ENCODE peak calls at places on chromosomes 16 and 17, in five cellular contexts. C is IMR-90, Y is stomach, F is GM12865, J is GM20000. A is an unnamed sample.

GRCh38 chr17:30299000-30299399 is 7.3 kb upstream of the BLMH start:
- DNase-seq in Y (no peak), F (no peak), J (no peak), C (peak; percentile 21), A (no peak)

GRCh38 chr16:2039286-2040030 is 8.2 kb downstream of the NTHL1 start:
- DNase-seq in F (no peak), C (peak; percentile 93), J (no peak), Y (peak; percentile 83), A (no peak)

GRCh38 chr17:1643293-1643998 is 2.1 kb downstream of the SCARF1 start:
- DNase-seq in Y (peak; percentile 92), C (no peak), J (peak; percentile 87), F (peak; percentile 71), A (peak; percentile 61)

GRCh38 chr16:10971560-10971961 is 27.2 kb downstream of the CLEC16A start:
- DNase-seq in C (peak; percentile 92), J (peak; percentile 27), Y (no peak), F (peak; percentile 80), A (peak; percentile 69)

GRCh38 chr16:85216522-85217375 is 104.5 kb upstream of the CIBAR2 start:
- DNase-seq in F (no peak), C (no peak), J (peak; percentile 61), Y (no peak), A (no peak)

GRCh38 chr16:54402270-54402669 is 115.7 kb upstream of the IRX3 start:
- DNase-seq in Y (no peak), C (no peak), F (no peak), J (no peak), A (no peak)

GRCh38 chr16:19228057-19228456 is 57.5 kb upstream of the CLEC19A start:
- DNase-seq in Y (no peak), J (no peak), F (no peak), C (no peak), A (no peak)

GRCh38 chr16:50445603-50446250 is 76.9 kb upstream of the BRD7 start:
- DNase-seq in C (no peak), J (no peak), Y (no peak), F (no peak), A (no peak)

GRCh38 chr17:32117399-32117798 is 24.9 kb upstream of the RHOT1 start:
- DNase-seq in J (no peak), C (no peak), Y (peak; percentile 24), F (no peak), A (no peak)

GRCh38 chr16:79071424-79071823 is 529.1 kb downstream of the MAF start:
- DNase-seq in F (no peak), Y (no peak), C (no peak), J (no peak), A (peak; percentile 25)

GRCh38 chr16:55280622-55281021 is 43.4 kb upstream of the IRX6 start:
- DNase-seq in J (no peak), Y (no peak), C (no peak), F (no peak), A (peak; percentile 19)

GRCh38 chr16:22728167-22728836 is 85.7 kb upstream of the HS3ST2 start:
- DNase-seq in C (no peak), Y (no peak), J (no peak), F (no peak), A (no peak)

GRCh38 chr17:77365584-77366186 is 224.9 kb downstream of the SEC14L1 start:
- DNase-seq in C (peak; percentile 93), J (no peak), F (no peak), Y (peak; percentile 79), A (peak; percentile 65)

GRCh38 chr17:45782889-45783592 is 1.1 kb upstream of the CRHR1 start:
- DNase-seq in J (peak; percentile 50), C (no peak), Y (no peak), F (no peak), A (no peak)

GRCh38 chr17:37729905-37730304 is 15.0 kb downstream of the HNF1B start:
- DNase-seq in F (no peak), Y (no peak), J (no peak), C (no peak), A (no peak)

GRCh38 chr17:47279062-47279801 is 25.6 kb downstream of the ITGB3 start:
- DNase-seq in Y (peak; percentile 36), C (peak; percentile 97), F (peak; percentile 90), J (peak; percentile 80), A (peak; percentile 99)

GRCh38 chr16:64440421-64440831 is 681.4 kb downstream of the CDH11 start:
- DNase-seq in Y (no peak), F (no peak), J (no peak), C (peak; percentile 99), A (peak; percentile 47)

GRCh38 chr17:79042421-79043190 is 18.6 kb downstream of the C1QTNF1 start:
- DNase-seq in F (peak; percentile 48), J (peak; percentile 67), Y (peak; percentile 87), C (peak; percentile 59), A (peak; percentile 54)

GRCh38 chr17:6706499-6706898 is 6.7 kb downstream of the SLC13A5 start:
- DNase-seq in F (no peak), C (no peak), Y (peak; percentile 10), J (no peak), A (no peak)

GRCh38 chr17:29089601-29090044 is 46.7 kb downstream of the PIPOX start:
- DNase-seq in C (no peak), Y (no peak), F (no peak), J (no peak), A (no peak)

GRCh38 chr16:88920618-88921602 is 54.5 kb upstream of the PABPN1L start:
- DNase-seq in J (peak; percentile 88), Y (peak; percentile 58), F (peak; percentile 37), C (peak; percentile 61), A (no peak)

GRCh38 chr16:27526169-27526568 is 23.5 kb downstream of the GTF3C1 start:
- DNase-seq in Y (peak; percentile 30), F (no peak), J (no peak), C (no peak), A (no peak)

GRCh38 chr17:64777413-64778101 is 115.5 kb upstream of the SMURF2 start:
- DNase-seq in F (peak; percentile 46), C (no peak), Y (no peak), J (peak; percentile 56), A (no peak)

GRCh38 chr17:74842599-74843351 is 16.9 kb downstream of the GRIN2C start:
- DNase-seq in C (peak; percentile 46), F (peak; percentile 23), J (peak; percentile 87), Y (peak; percentile 75), A (no peak)

GRCh38 chr16:73192227-73192894 is 144.4 kb upstream of the ZFHX3 start:
- DNase-seq in J (no peak), C (no peak), F (no peak), Y (no peak), A (no peak)

GRCh38 chr17:74332017-74332650 is 6.1 kb downstream of the KIF19 start:
- DNase-seq in C (no peak), Y (no peak), F (no peak), J (no peak), A (no peak)

GRCh38 chr17:57861737-57862409 is 12.0 kb upstream of the MRPS23 start:
- DNase-seq in J (no peak), Y (peak; percentile 70), F (no peak), C (no peak), A (no peak)

GRCh38 chr17:5438716-5439445 is at the start of gene C1QBP:
- DNase-seq in C (peak; percentile 89), J (peak; percentile 96), F (peak; percentile 97), Y (peak; percentile 94), A (peak; percentile 88)

GRCh38 chr17:5437721-5438317 is 1.1 kb downstream of the C1QBP start:
- DNase-seq in Y (no peak), C (peak; percentile 37), F (no peak), J (no peak), A (peak; percentile 59)

GRCh38 chr17:5443728-5444127 is 4.8 kb upstream of the C1QBP start:
- DNase-seq in F (no peak), Y (no peak), C (no peak), J (no peak), A (no peak)

GRCh38 chr17:5434984-5435383 is 4.0 kb downstream of the C1QBP start:
- DNase-seq in Y (no peak), F (no peak), J (no peak), C (no peak), A (no peak)

GRCh38 chr17:5439446-5439764 is 450 bp upstream of the C1QBP start:
- DNase-seq in Y (no peak), F (no peak), J (no peak), C (no peak), A (no peak)
- TF ChIP-seq CTCF in Y (peak; percentile 36), F (no peak), J (no peak), C (no peak), A (no peak)

DNA sequence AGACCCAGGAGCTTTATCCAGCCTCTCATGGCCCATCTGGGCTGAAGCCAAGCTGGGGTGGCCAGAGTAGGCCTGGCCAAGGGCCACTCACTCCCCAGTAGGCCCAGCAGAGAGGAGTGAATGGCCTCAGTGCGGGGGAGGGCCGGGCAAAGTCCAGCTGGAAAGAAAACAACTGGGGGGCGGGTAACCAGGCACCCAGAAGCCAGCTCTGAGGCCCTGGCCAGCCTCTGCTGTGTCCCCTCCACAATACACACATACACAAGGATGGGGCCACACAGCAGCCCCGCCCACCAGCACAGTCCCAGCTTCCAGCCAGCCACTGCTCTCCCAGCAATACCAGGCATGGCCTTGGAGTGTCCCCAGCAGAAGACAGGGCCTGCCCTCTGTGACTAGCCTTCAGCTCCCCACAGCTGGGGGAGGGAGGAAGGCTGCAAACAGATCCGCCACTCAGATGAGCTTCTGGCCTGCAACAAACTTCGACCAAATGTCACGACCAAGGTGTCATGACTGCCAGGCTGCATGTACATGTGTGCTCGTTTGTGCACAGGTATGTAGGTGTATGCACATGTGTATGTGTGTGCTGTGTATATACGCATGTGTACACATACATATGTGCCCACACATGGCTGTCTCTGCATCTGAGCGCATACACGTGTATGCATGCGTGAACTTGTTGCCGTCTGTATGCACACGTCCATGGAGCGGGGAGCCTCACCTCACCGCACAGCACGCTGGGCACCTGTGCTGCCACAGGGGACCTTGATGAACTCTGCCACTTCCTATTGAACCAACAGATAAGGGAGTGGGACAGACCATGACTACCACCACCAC is 5.0 kb downstream of the CARHSP1 start:
- DNase-seq in F (no peak), Y (peak; percentile 87), J (no peak), C (no peak), A (no peak)
- TF ChIP-seq CTCF in F (no peak), Y (no peak), J (no peak), C (no peak), A (no peak)

DNA sequence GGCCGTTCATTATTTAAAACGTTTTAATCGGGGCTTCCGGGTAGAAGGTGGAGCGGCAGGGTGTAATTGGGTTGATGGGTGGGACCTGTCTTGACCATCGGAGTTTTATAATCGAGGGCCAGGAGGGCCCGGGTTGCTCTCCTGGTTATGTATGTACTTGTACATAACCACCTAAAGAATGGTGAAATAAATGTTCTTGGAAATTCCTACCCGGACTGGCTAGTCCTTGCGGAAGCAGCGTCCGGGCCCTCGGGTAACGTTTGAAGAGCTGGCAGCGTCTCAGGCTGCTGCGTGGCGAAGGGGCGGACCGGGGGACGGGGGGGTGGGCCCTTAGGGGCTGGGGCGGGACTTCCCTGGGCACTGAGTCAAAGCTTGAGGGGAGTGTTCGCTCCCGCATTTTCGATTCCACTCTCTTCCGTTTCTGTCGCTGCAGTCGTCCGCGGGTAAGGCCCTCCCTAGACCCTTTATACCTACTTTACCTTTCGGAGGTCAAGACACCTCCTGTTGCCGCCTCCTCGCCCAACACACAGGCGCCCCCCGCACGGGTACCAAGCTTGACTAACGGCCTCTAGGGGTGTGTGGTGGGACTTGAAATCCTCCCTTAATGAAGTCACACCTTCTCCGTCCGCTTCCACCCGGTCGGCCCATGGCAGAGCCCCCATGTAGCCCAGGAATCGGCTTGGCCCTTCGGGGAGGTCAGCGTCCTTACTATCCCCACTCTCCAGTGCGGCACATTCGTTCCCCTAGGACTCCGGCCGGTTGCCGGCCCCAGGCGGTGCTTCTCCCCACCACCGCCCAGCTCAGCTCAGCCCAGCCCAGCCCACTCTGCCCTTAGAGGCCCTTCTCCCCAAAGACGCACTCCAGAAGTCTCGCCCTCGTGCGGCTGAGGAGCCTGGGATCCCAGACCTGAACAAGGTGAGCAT is at the start of gene TMEM106A:
- DNase-seq in C (peak; percentile 85), J (peak; percentile 90), F (peak; percentile 89), Y (peak; percentile 82), A (peak; percentile 85)
- TF ChIP-seq CTCF in C (peak; percentile 30), J (no peak), F (peak; percentile 40), Y (no peak), A (peak; percentile 10)

GRCh38 chr16:67284699-67285646 is 5.6 kb downstream of the PLEKHG4 start:
- DNase-seq in F (peak; percentile 29), C (peak; percentile 12), J (no peak), Y (peak; percentile 61), A (peak; percentile 59)
- TF ChIP-seq CTCF in F (peak; percentile 39), C (peak; percentile 45), J (no peak), Y (peak; percentile 52), A (peak; percentile 58)